ENCODE peak calls at places on chromosomes 2 and 18, in seven cellular contexts. One of them, this sample, is unnamed.

GRCh38 chr2:65061146-65061909 is 5.1 kb downstream of the CEP68 start:
- DNase-seq in C1 segment of cervical spinal cord: no peak
- DNase-seq in fibroblast of mammary gland: no peak
- DNase-seq in heart right ventricle: no peak
- DNase-seq in NCI-H1092: no peak
- DNase-seq in G401: no peak
- DNase-seq in activated naive CD8-positive, alpha-beta T cell treated with anti-CD3 and anti-CD28 coated beads, Interleukin-2, amount 50 U/mL, for 24 hours: no peak
- DNase-seq in this sample: no peak

GRCh38 chr2:102735431-102736130 is 26.2 kb upstream of the TMEM182 start:
- DNase-seq in C1 segment of cervical spinal cord: no peak
- DNase-seq in fibroblast of mammary gland: peak
- DNase-seq in heart right ventricle: no peak
- DNase-seq in NCI-H1092: no peak
- DNase-seq in G401: peak
- DNase-seq in activated naive CD8-positive, alpha-beta T cell treated with anti-CD3 and anti-CD28 coated beads, Interleukin-2, amount 50 U/mL, for 24 hours: no peak
- DNase-seq in this sample: no peak

GRCh38 chr18:79792988-79793355 is 4.8 kb upstream of the KCNG2 start:
- DNase-seq in C1 segment of cervical spinal cord: no peak
- DNase-seq in fibroblast of mammary gland: no peak
- DNase-seq in heart right ventricle: no peak
- DNase-seq in NCI-H1092: no peak
- DNase-seq in G401: no peak
- DNase-seq in activated naive CD8-positive, alpha-beta T cell treated with anti-CD3 and anti-CD28 coated beads, Interleukin-2, amount 50 U/mL, for 24 hours: no peak
- DNase-seq in this sample: no peak

GRCh38 chr2:233118601-233119000 is 58.5 kb downstream of the INPP5D start:
- DNase-seq in C1 segment of cervical spinal cord: no peak
- DNase-seq in fibroblast of mammary gland: no peak
- DNase-seq in heart right ventricle: no peak
- DNase-seq in NCI-H1092: no peak
- DNase-seq in G401: peak
- DNase-seq in activated naive CD8-positive, alpha-beta T cell treated with anti-CD3 and anti-CD28 coated beads, Interleukin-2, amount 50 U/mL, for 24 hours: no peak
- DNase-seq in this sample: no peak

GRCh38 chr2:195563857-195564512 is 93.0 kb upstream of the SLC39A10 start:
- DNase-seq in C1 segment of cervical spinal cord: no peak
- DNase-seq in fibroblast of mammary gland: peak
- DNase-seq in heart right ventricle: no peak
- DNase-seq in NCI-H1092: no peak
- DNase-seq in G401: no peak
- DNase-seq in activated naive CD8-positive, alpha-beta T cell treated with anti-CD3 and anti-CD28 coated beads, Interleukin-2, amount 50 U/mL, for 24 hours: no peak
- DNase-seq in this sample: peak

GRCh38 chr18:55665506-55665905 is 77.5 kb upstream of the TCF4 start:
- DNase-seq in C1 segment of cervical spinal cord: no peak
- DNase-seq in fibroblast of mammary gland: no peak
- DNase-seq in heart right ventricle: no peak
- DNase-seq in NCI-H1092: no peak
- DNase-seq in G401: no peak
- DNase-seq in activated naive CD8-positive, alpha-beta T cell treated with anti-CD3 and anti-CD28 coated beads, Interleukin-2, amount 50 U/mL, for 24 hours: no peak
- DNase-seq in this sample: no peak

GRCh38 chr2:40105593-40105992 is 326.5 kb upstream of the THUMPD2 start:
- DNase-seq in C1 segment of cervical spinal cord: no peak
- DNase-seq in fibroblast of mammary gland: peak
- DNase-seq in heart right ventricle: no peak
- DNase-seq in NCI-H1092: no peak
- DNase-seq in G401: no peak
- DNase-seq in activated naive CD8-positive, alpha-beta T cell treated with anti-CD3 and anti-CD28 coated beads, Interleukin-2, amount 50 U/mL, for 24 hours: no peak
- DNase-seq in this sample: no peak

GRCh38 chr2:240631561-240632290 is 6.4 kb downstream of the GPR35 start:
- DNase-seq in C1 segment of cervical spinal cord: no peak
- DNase-seq in fibroblast of mammary gland: no peak
- DNase-seq in heart right ventricle: no peak
- DNase-seq in NCI-H1092: no peak
- DNase-seq in G401: no peak
- DNase-seq in activated naive CD8-positive, alpha-beta T cell treated with anti-CD3 and anti-CD28 coated beads, Interleukin-2, amount 50 U/mL, for 24 hours: no peak
- DNase-seq in this sample: no peak